ENCODE peak calls at places on chromosomes 16 and 17, in nine cellular contexts. B is esophagus muscularis mucosa; J is fibroblast of lung; I is tibial nerve; N is heart right ventricle; T is IMR-90; D is esophagus squamous epithelium; P is pancreas; O is naive thymus-derived CD4-positive, alpha-beta T cell. V is an unnamed sample. For H3K27me3, H3K4me1 and H3K9me3, the result is how much of the 10 kb centered on the place peaks cover.

GRCh38 chr17:60090412-60090811 is 11.7 kb upstream of the HEATR6 start:
- DNase-seq in P (no peak), J (no peak), I (no peak), O (no peak), T (no peak), N (no peak), B (no peak), D (no peak), V (no peak)

GRCh38 chr17:64218066-64218465 is 45.0 kb downstream of the TEX2 start:
- DNase-seq in B (no peak), D (no peak), T (no peak), I (no peak), J (no peak), O (peak), P (no peak), N (no peak), V (no peak)

GRCh38 chr16:51812945-51813344 is 661.9 kb upstream of the SALL1 start:
- DNase-seq in N (no peak), O (no peak), P (no peak), J (no peak), B (no peak), D (no peak), I (no peak), T (no peak), V (no peak)

GRCh38 chr17:65755799-65756198 is 194.4 kb upstream of the AXIN2 start:
- DNase-seq in N (no peak), T (peak), I (no peak), D (no peak), O (no peak), B (no peak), J (no peak), P (no peak), V (no peak)

GRCh38 chr17:59223813-59224212 is 3.5 kb downstream of the GDPD1 start:
- DNase-seq in J (no peak), P (no peak), N (no peak), I (no peak), B (no peak), O (no peak), D (no peak), T (no peak), V (no peak)

GRCh38 chr16:50644730-50645129 is 36.4 kb downstream of the SNX20 start:
- DNase-seq in T (no peak), D (no peak), P (peak), N (peak), J (peak), B (no peak), I (peak), O (peak), V (no peak)

GRCh38 chr17:11144358-11145233 is 96.4 kb upstream of the SHISA6 start:
- DNase-seq in O (no peak), D (no peak), T (no peak), B (no peak), N (peak), I (no peak), P (peak), J (no peak), V (no peak)

GRCh38 chr17:81551458-81552243 is 502 bp downstream of the FAAP100 start:
- DNase-seq in I (peak), T (peak), J (no peak), D (no peak), P (peak), N (no peak), B (no peak), O (no peak), V (no peak)

GRCh38 chr16:56653218-56653617 is 1.5 kb downstream of the MT1B start:
- DNase-seq in O (no peak), N (no peak), I (no peak), B (no peak), P (no peak), D (no peak), J (no peak), T (no peak), V (no peak)

GRCh38 chr16:56658476-56658875 is 717 bp downstream of the MT1F start:
- DNase-seq in P (no peak), N (no peak), D (no peak), T (no peak), J (no peak), I (no peak), B (no peak), O (no peak), V (no peak)

GRCh38 chr16:56652600-56652999 is 914 bp downstream of the MT1B start:
- DNase-seq in B (no peak), J (no peak), T (no peak), O (no peak), D (no peak), I (no peak), P (no peak), N (no peak), V (no peak)

GRCh38 chr16:56662357-56663354 is 4.9 kb downstream of the MT1F start:
- DNase-seq in I (no peak), B (no peak), D (no peak), T (no peak), N (no peak), O (no peak), P (no peak), J (no peak), V (no peak)

GRCh38 chr16:56657555-56658430 is at the start of gene MT1F:
- DNase-seq in B (no peak), N (peak), D (no peak), O (peak), T (peak), I (peak), P (peak), J (peak), V (peak)
- H3K27me3 ChIP-seq in B (under half), N (under half), D (under half), O (under half), T (half or more), I (under half), P (under half), J (under half), V (under half)

DNA sequence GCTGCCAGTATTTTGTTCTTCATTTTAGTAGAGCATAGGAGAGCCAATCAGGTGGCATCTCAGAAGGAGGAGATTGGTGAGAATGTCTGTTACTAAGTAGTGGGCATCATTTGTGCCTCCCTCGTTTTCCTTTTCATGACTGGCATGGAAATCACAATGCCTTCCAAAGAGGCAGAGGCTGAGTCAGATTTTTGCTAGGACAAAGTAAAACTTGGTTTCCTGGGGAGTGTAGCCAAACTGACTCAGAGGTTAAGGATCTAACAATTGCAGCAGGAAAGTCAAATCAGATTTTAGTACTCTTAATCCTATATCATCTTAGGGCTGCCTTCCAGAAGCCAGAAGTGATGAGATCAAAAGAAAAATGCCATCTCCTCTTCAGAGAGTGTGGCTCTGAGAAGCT is 138.7 kb downstream of the ANKFN1 start:
- DNase-seq in I (no peak), J (peak), N (no peak), D (no peak), O (no peak), B (peak), P (no peak), T (peak), V (no peak)
- H3K4me1 ChIP-seq in I (under half), J (under half), N (under half), D (under half), O (under half), B (under half), P (under half), T (under half), V (under half)

GRCh38 chr16:3413730-3414379 is 12.8 kb downstream of the ZNF174 start:
- DNase-seq in D (no peak), J (peak), O (no peak), N (no peak), B (no peak), T (no peak), I (no peak), P (no peak), V (no peak)

GRCh38 chr16:3408561-3409197 is 7.7 kb downstream of the ZNF174 start:
- DNase-seq in T (no peak), I (no peak), D (no peak), N (no peak), J (no peak), O (no peak), B (no peak), P (no peak), V (no peak)
- H3K9me3 ChIP-seq in T (half or more), I (under half), D (half or more), N (half or more), J (under half), O (under half), B (half or more), P (under half), V (half or more)

GRCh38 chr17:61594294-61594825 is 3.3 kb upstream of the NACA2 start:
- DNase-seq in N (no peak), J (peak), I (no peak), D (no peak), P (no peak), O (no peak), T (no peak), B (no peak), V (no peak)
- H3K27me3 ChIP-seq in N (under half), J (under half), I (under half), D (under half), P (under half), O (under half), T (under half), B (under half), V (under half)

GRCh38 chr17:28722413-28723158 is 2.8 kb downstream of the RPL23A start:
- DNase-seq in P (no peak), T (no peak), I (no peak), O (no peak), D (no peak), N (no peak), J (no peak), B (no peak), V (no peak)
- H3K4me1 ChIP-seq in P (under half), T (under half), I (under half), O (under half), D (half or more), N (half or more), J (under half), B (half or more), V (under half)

GRCh38 chr16:35868630-35869029 is 2409.2 kb downstream of the TP53TG3F start:
- DNase-seq in J (no peak), I (no peak), O (no peak), T (no peak), D (no peak), P (no peak), N (no peak), B (no peak), V (no peak)
- H3K9me3 ChIP-seq in J (under half), I (under half), O (under half), T (under half), D (under half), P (under half), N (under half), B (under half), V (under half)

GRCh38 chr17:17702821-17703607 is 21.8 kb downstream of the RAI1 start:
- DNase-seq in B (no peak), O (no peak), I (no peak), N (peak), T (no peak), D (no peak), P (no peak), J (no peak), V (no peak)
- H3K27me3 ChIP-seq in B (under half), O (under half), I (under half), N (under half), T (under half), D (under half), P (under half), J (under half), V (under half)

DNA sequence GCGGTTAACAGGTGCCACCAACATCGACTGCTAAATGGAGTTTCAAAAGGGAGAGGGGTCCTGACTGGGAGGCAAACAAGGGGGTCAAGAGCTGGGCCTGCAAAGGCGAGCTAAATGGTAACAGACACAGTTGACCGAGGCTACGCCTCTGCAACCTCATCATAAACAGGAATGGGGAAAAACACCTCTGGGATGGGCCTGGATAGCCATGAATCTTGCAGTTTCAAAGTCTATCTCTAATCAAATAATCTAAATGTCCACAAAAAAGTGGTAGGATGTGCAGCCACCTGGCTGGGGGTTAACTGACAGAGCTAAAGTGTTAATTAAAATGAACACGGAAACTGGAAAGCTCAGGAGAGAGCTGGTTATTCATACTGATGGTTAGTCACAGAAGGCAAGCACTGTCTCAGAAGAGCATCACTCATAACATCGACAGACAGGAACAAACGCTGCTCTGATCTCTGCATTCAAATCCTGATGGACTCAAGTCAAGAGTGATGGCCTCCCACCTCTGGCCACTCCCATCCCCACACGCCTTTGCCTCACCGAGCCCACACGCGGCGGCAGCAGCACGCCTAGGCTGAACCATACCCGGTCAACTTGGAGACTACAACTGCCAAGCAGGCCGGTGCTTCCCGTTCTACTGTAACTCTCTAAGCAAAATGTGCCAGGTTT is 56.3 kb downstream of the CREBBP start:
- DNase-seq in P (no peak), O (no peak), N (no peak), B (no peak), I (no peak), D (no peak), T (no peak), J (no peak), V (no peak)
- H3K4me1 ChIP-seq in P (under half), O (half or more), N (half or more), B (half or more), I (under half), D (half or more), T (under half), J (under half), V (under half)

DNA sequence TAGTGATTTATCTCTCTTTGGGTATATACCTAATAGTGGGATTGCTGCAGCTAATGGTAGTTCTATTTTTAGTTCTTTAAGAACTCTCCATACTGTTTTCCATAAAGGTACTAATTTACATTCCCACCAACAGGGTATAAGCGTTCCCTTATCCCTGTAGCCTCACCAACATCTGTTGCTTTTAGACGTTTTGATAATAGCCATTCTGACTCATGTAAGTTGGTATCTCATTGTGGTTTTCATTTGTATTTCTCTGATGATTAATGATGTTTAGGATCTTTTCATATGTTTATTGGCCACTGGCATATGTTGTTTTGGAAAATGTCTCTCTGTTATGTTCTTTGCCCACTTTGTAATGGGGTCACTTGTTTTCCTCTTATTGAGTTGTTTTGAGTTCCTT is 88.5 kb upstream of the ZNF267 start:
- DNase-seq in T (no peak), I (no peak), J (no peak), O (no peak), N (no peak), B (no peak), P (no peak), D (no peak), V (no peak)
- H3K9me3 ChIP-seq in T (under half), I (under half), J (under half), O (under half), N (half or more), B (half or more), P (under half), D (under half), V (under half)

DNA sequence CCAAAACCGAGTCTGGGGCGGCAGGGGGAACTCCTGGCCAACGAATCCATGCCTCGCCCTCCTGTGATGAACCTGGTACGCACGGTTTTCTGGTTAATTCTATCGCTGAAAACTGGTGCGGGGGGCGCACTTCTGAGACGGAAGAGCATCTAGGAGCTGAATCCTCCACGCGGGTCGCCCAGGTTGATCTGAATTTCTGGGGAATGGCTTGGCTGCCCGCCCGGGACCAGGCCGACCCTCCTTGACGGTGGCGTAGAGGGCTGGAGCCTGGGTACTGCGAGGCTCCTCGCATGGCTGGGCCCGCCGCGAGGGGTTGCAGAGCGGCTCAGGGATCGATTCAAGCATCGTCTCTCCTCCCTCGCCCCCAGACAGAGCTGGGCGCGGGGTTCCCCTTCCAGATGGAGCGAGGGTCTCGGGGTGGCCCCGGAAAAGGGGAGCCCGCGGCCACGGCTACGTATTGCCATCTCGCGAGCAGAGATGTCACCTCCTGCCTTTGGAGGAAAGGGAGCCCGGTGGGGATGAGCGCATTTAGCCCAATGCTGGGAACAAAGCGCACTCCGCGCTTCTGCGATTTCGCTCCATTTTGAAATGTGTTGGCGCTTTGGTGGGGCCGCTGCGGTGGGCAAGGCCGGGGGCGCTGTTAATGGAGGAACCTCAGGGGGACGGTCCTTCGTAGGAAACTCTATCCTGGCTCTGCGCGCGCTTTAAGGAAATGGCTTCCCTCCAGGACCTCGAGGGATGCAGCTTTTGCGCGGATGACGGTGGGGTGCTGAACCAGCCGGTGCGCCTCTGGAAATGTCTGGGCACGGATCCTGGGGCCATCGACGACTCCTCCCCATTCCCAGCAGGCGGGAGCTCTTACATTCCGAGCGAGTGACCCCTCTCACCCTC is 2.7 kb downstream of the MAPT start:
- DNase-seq in B (no peak), I (no peak), N (no peak), J (no peak), O (no peak), P (no peak), T (no peak), D (no peak), V (no peak)
- H3K27me3 ChIP-seq in B (under half), I (under half), N (under half), J (under half), O (under half), P (under half), T (half or more), D (under half), V (under half)